ENCODE peak calls at places on chromosomes 11 and 22, in nine cellular contexts. C, A, R, H, B, Q, T, J and Y are unnamed samples.

GRCh38 chr11:12079726-12080556 is 30.4 kb upstream of the MICAL2 start:
- DNase-seq in C (peak; percentile 99), A (no peak), R (no peak), H (peak; percentile 99), B (no peak), Q (no peak), T (no peak), J (no peak), Y (peak; percentile 97)

GRCh38 chr22:37242395-37242918 is 1.6 kb downstream of the RAC2 start:
- DNase-seq in C (no peak), A (no peak), R (peak; percentile 82), H (peak; percentile 40), B (peak; percentile 89), Q (no peak), T (no peak), J (no peak), Y (no peak)

GRCh38 chr22:49240472-49240871 is 587.2 kb downstream of the BRD1 start:
- DNase-seq in C (no peak), A (no peak), R (no peak), H (no peak), B (no peak), Q (no peak), T (no peak), J (no peak), Y (no peak)

GRCh38 chr11:32087602-32088001 is 3.3 kb upstream of the RCN1 start:
- DNase-seq in C (peak; percentile 86), A (no peak), R (no peak), H (peak; percentile 63), B (no peak), Q (no peak), T (no peak), J (no peak), Y (peak; percentile 62)

GRCh38 chr22:19016081-19016480 is 80.0 kb upstream of the PRODH start:
- DNase-seq in C (no peak), A (no peak), R (no peak), H (no peak), B (no peak), Q (no peak), T (no peak), J (no peak), Y (no peak)

GRCh38 chr11:88250566-88251080 is 75.4 kb upstream of the RAB38 start:
- DNase-seq in C (no peak), A (no peak), R (no peak), H (no peak), B (no peak), Q (no peak), T (no peak), J (no peak), Y (peak; percentile 17)

GRCh38 chr22:22458896-22459588 is 49.5 kb downstream of the ZNF280B start:
- DNase-seq in C (no peak), A (no peak), R (no peak), H (peak; percentile 11), B (peak; percentile 71), Q (no peak), T (no peak), J (no peak), Y (no peak)

GRCh38 chr22:32281092-32281491 is 25.9 kb upstream of the SLC5A4 start:
- DNase-seq in C (peak; percentile 59), A (no peak), R (no peak), H (peak; percentile 70), B (no peak), Q (no peak), T (no peak), J (no peak), Y (peak; percentile 2)

GRCh38 chr22:48051796-48052620 is 1289.6 kb downstream of the TBC1D22A start:
- DNase-seq in C (no peak), A (no peak), R (no peak), H (no peak), B (peak; percentile 36), Q (no peak), T (no peak), J (no peak), Y (no peak)

GRCh38 chr22:31683181-31684105 is 21.4 kb upstream of the PISD start:
- DNase-seq in C (peak; percentile 24), A (no peak), R (no peak), H (no peak), B (no peak), Q (no peak), T (no peak), J (no peak), Y (no peak)

GRCh38 chr22:19937616-19938473 is 3.7 kb upstream of the COMT start:
- DNase-seq in C (no peak), A (no peak), R (no peak), H (peak; percentile 41), B (no peak), Q (no peak), T (no peak), J (no peak), Y (peak; percentile 21)

GRCh38 chr11:13668957-13669521 is 571 bp downstream of the FAR1 start:
- DNase-seq in C (no peak), A (peak; percentile 54), R (no peak), H (peak; percentile 31), B (peak; percentile 66), Q (peak; percentile 57), T (peak; percentile 49), J (peak; percentile 65), Y (peak; percentile 15)

GRCh38 chr22:44664149-44664548 is 37.9 kb upstream of the PRR5 start:
- DNase-seq in C (no peak), A (no peak), R (no peak), H (peak; percentile 20), B (no peak), Q (no peak), T (no peak), J (no peak), Y (no peak)

GRCh38 chr22:43398910-43399309 is 12.9 kb upstream of the MPPED1 start:
- DNase-seq in C (no peak), A (no peak), R (no peak), H (no peak), B (no peak), Q (no peak), T (no peak), J (no peak), Y (no peak)

GRCh38 chr22:21573293-21573734 is 5.8 kb downstream of the UBE2L3 start:
- DNase-seq in C (no peak), A (no peak), R (no peak), H (no peak), B (no peak), Q (no peak), T (no peak), J (no peak), Y (no peak)

GRCh38 chr22:17114173-17114957 is 6.8 kb downstream of the TMEM121B start:
- DNase-seq in C (no peak), A (no peak), R (no peak), H (no peak), B (no peak), Q (no peak), T (no peak), J (no peak), Y (no peak)

GRCh38 chr11:122656631-122657101 is 1.1 kb downstream of the UBASH3B start:
- DNase-seq in C (peak; percentile 58), A (peak; percentile 24), R (peak; percentile 37), H (peak; percentile 41), B (peak; percentile 68), Q (peak; percentile 43), T (peak; percentile 35), J (peak; percentile 42), Y (peak; percentile 52)
- TF ChIP-seq CTCF in C (no peak), A (no peak), R (no peak), H (no peak), B (peak; percentile 44), Q (no peak), T (no peak), J (no peak), Y (no peak)

GRCh38 chr11:125745979-125746378 is at the start of gene PATE1:
- DNase-seq in C (no peak), A (no peak), R (no peak), H (no peak), B (no peak), Q (no peak), T (no peak), J (no peak), Y (no peak)

GRCh38 chr11:125756050-125756449 is 10.0 kb downstream of the PATE1 start:
- DNase-seq in C (no peak), A (no peak), R (no peak), H (no peak), B (no peak), Q (no peak), T (no peak), J (no peak), Y (no peak)

DNA sequence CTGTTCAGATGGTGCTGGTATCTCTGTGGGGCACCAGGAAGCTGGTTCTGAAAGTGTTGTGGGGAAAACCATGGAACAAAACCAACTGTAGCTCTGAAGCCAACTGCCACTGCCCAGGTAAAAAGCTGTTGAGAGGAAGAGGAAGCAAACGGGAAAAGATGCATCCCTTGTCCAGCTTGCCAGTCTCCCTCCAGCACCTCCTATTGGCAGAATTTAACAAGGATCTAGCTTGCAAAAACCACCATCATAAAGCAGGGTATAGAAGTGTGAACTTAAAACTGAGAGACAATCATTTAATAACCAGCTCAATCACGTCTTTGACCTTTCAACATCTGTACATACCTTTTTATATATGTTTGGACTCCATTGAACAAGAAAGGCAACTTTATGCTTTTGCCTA is 4.5 kb downstream of the PATE1 start:
- DNase-seq in C (no peak), A (no peak), R (no peak), H (no peak), B (no peak), Q (no peak), T (no peak), J (no peak), Y (no peak)
- TF ChIP-seq CTCF in C (no peak), A (no peak), R (no peak), H (no peak), B (no peak), Q (no peak), T (no peak), J (no peak), Y (no peak)

GRCh38 chr11:64344160-64344559 is 4.2 kb downstream of the CCDC88B start:
- DNase-seq in C (no peak), A (no peak), R (no peak), H (no peak), B (no peak), Q (no peak), T (no peak), J (no peak), Y (no peak)
- TF ChIP-seq CTCF in C (no peak), A (no peak), R (no peak), H (no peak), B (peak; percentile 7), Q (no peak), T (no peak), J (no peak), Y (no peak)

GRCh38 chr11:132855516-132855915 is 676.8 kb downstream of the OPCML start:
- DNase-seq in C (no peak), A (no peak), R (no peak), H (no peak), B (no peak), Q (no peak), T (no peak), J (no peak), Y (no peak)

GRCh38 chr11:132856032-132856431 is 676.3 kb downstream of the OPCML start:
- DNase-seq in C (no peak), A (no peak), R (no peak), H (no peak), B (no peak), Q (no peak), T (no peak), J (no peak), Y (no peak)

GRCh38 chr11:132853886-132854285 is 678.4 kb downstream of the OPCML start:
- DNase-seq in C (no peak), A (no peak), R (no peak), H (no peak), B (no peak), Q (no peak), T (no peak), J (no peak), Y (no peak)

GRCh38 chr11:132862137-132862536 is 670.2 kb downstream of the OPCML start:
- DNase-seq in C (no peak), A (no peak), R (no peak), H (no peak), B (no peak), Q (no peak), T (no peak), J (no peak), Y (no peak)

GRCh38 chr11:132858203-132858602 is 674.1 kb downstream of the OPCML start:
- DNase-seq in C (no peak), A (peak; percentile 49), R (no peak), H (peak; percentile 39), B (no peak), Q (no peak), T (peak; percentile 20), J (peak; percentile 43), Y (no peak)
- TF ChIP-seq CTCF in C (no peak), A (peak; percentile 56), R (no peak), H (peak; percentile 48), B (no peak), Q (no peak), T (no peak), J (peak; percentile 29), Y (no peak)